ENCODE peak calls at places on chromosome 1, in four cellular contexts. G, S, R and I are unnamed samples.
A peak's percentile ranks its signal among the peaks of the same experiment; 100 is the strongest.

GRCh38 chr1:115158181-115158580 is 68.9 kb upstream of the TSPAN2 start:
- DNase-seq in R (no peak), G (peak; percentile 33), S (no peak), I (peak; percentile 86)

GRCh38 chr1:242842094-242842493 is 317.6 kb upstream of the PLD5 start:
- DNase-seq in R (no peak), S (no peak), G (no peak), I (no peak)

GRCh38 chr1:214842856-214843255 is 239.7 kb upstream of the KCNK2 start:
- DNase-seq in R (no peak), S (no peak), G (no peak), I (no peak)

GRCh38 chr1:228166170-228166936 is 749 bp downstream of the IBA57 start:
- DNase-seq in G (peak; percentile 65), R (no peak), S (peak; percentile 48), I (peak; percentile 69)

GRCh38 chr1:248013229-248013710 is at the start of gene OR2L5:
- DNase-seq in S (no peak), R (no peak), G (no peak), I (no peak)

GRCh38 chr1:83929184-83929583 is 69.7 kb downstream of the TTLL7 start:
- DNase-seq in G (no peak), S (no peak), R (no peak), I (peak; percentile 22)

GRCh38 chr1:242454262-242455051 is 70.0 kb downstream of the PLD5 start:
- DNase-seq in R (no peak), S (peak; percentile 49), G (no peak), I (no peak)

GRCh38 chr1:110734146-110734680 is 59.5 kb upstream of the KCNA3 start:
- DNase-seq in S (no peak), G (no peak), R (no peak), I (no peak)

GRCh38 chr1:223714849-223715709 is 2.7 kb downstream of the CAPN2 start:
- DNase-seq in G (no peak), R (no peak), S (no peak), I (no peak)

GRCh38 chr1:245500546-245500945 is 345.8 kb downstream of the KIF26B start:
- DNase-seq in R (peak; percentile 25), S (no peak), G (no peak), I (no peak)

GRCh38 chr1:230279583-230279945 is 146.6 kb downstream of the PGBD5 start:
- DNase-seq in R (no peak), S (no peak), G (no peak), I (no peak)

GRCh38 chr1:6148497-6149241 is 31.5 kb downstream of the CHD5 start:
- DNase-seq in R (peak; percentile 52), G (peak; percentile 35), S (peak; percentile 80), I (no peak)

GRCh38 chr1:55129194-55129728 is 85.9 kb downstream of the USP24 start:
- DNase-seq in G (no peak), R (peak; percentile 33), S (no peak), I (peak; percentile 66)

GRCh38 chr1:53735681-53736080 is 3.3 kb downstream of the GLIS1 start:
- DNase-seq in G (no peak), R (no peak), S (no peak), I (no peak)

GRCh38 chr1:206493279-206493678 is 14.1 kb upstream of the RASSF5 start:
- DNase-seq in R (no peak), G (no peak), S (no peak), I (no peak)

GRCh38 chr1:247747616-247748015 is 325 bp downstream of the OR14A2 start:
- DNase-seq in S (no peak), R (no peak), G (no peak), I (no peak)

GRCh38 chr1:226400519-226401406 is 7.1 kb downstream of the PARP1 start:
- DNase-seq in R (no peak), G (no peak), S (no peak), I (no peak)

GRCh38 chr1:175715791-175716190 is 27.6 kb downstream of the TNR start:
- DNase-seq in S (no peak), G (no peak), R (peak; percentile 15), I (no peak)

GRCh38 chr1:31306278-31306677 is 9.4 kb downstream of the ZCCHC17 start:
- DNase-seq in S (no peak), G (no peak), R (no peak), I (no peak)

GRCh38 chr1:31712041-31712440 is 8.2 kb upstream of the COL16A1 start:
- DNase-seq in R (no peak), S (no peak), G (no peak), I (no peak)

GRCh38 chr1:41448831-41449230 is 35.7 kb downstream of the EDN2 start:
- DNase-seq in G (no peak), R (no peak), S (no peak), I (no peak)

DNA sequence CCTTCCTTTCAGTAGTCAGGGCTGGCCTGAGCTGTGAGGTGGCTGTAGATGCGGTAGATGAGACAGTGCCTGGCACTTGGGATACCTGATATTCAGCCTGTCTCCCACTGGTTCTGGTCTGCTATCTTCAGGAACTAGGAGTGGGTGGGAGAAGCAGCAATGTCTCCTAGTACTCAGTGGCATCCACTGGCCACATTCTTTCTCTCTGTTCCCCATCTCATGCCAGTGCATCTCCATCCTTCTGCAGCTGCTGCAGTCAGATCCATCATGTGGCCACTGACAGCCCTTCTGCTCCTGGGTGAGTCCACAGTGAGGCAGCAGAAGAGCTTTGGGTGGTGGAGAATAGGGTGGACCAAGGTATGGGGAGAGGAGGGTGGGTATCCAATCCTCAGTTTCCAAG is 1.1 kb downstream of the FCRLB start:
- DNase-seq in R (no peak), G (no peak), S (no peak), I (no peak)
- H3K4me1 ChIP-seq in R (no peaks in the 10 kb centered on the region), G (peaks cover 19% of the 10 kb centered on the region), S (peaks cover 4% of the 10 kb centered on the region), I (no peaks in the 10 kb centered on the region)

DNA sequence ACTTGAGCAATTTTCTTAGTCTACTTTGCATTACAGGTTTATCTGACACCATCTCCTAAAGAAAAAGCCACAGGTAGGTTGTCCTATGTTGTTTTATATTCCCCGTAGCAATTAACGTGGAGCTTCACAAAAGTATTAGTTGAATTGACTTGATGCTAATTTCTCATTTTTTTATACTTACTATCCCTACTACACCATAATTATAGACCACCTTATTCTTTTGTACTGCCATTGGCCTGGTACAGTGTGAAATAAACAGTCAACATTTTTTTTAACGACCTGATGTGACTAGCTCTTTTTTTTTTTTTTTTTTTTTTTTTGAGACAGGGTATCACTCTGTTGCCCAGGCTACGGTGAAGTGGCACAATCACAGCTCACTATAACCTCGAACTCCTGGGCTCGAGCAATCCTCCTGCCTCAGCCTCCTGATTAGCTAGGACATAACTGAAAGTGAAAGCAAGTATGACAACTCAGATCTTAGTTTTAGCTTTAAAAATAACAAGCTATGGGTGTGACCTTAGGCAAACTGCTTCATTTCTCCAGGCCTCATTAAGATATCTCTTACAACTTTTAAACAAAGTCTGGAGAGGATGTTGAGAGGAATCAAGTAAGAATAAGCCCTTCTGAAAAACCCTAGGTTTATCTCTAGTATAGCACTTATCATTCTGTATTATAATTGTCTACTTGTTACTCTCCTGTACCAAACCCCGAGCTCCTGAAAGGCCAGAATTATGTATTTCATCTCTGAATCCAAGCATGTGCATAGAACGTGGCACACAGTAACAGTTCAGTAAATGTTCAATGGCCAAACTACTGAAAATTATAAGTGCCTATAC is 49.5 kb downstream of the LUZP1 start:
- DNase-seq in S (no peak), G (no peak), R (no peak), I (no peak)
- H3K4me1 ChIP-seq in S (peaks cover 6% of the 10 kb centered on the region), G (peaks cover 75% of the 10 kb centered on the region), R (peaks cover 23% of the 10 kb centered on the region), I (peaks cover 70% of the 10 kb centered on the region)

DNA sequence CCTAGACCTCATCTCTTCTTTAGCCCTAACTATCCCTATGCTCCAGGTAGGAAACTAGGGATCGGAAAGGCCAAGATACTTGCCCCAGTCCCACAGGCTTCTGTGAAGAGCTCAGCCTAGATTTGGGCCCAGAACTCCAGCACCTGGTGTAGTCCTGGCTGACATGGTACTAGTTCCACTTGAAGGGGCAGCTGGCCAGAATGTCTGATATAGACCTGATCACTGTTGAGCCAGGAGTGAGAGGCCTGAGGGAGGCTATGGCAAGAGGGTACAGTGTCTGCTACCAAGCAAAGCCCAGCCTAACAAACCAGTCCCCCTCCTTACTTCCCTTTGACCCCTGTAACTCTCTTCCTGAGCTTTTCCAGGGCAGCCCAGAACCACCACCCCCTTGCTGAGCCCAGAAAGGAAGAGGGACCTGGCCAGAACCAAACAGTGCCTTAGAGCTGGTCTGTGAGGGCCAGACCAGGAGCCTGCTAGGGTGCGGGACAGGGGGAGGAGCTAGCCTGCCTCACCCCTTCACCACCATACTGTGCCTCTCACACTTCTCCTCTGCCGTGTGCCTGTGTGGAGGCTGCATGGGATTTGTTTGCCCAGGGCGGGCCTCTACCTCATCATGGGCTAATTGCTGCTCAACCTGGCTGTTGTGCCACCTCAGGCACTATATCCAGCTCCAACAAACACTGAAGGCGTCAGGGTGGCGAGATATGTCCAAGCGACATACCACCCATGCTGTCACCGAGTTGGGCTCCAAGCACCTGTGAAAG is 10.9 kb downstream of the POMGNT1 start:
- DNase-seq in G (no peak), R (no peak), S (no peak), I (no peak)
- H3K4me1 ChIP-seq in G (peaks cover 48% of the 10 kb centered on the region), R (peaks cover 22% of the 10 kb centered on the region), S (no peaks in the 10 kb centered on the region), I (peaks cover 26% of the 10 kb centered on the region)

DNA sequence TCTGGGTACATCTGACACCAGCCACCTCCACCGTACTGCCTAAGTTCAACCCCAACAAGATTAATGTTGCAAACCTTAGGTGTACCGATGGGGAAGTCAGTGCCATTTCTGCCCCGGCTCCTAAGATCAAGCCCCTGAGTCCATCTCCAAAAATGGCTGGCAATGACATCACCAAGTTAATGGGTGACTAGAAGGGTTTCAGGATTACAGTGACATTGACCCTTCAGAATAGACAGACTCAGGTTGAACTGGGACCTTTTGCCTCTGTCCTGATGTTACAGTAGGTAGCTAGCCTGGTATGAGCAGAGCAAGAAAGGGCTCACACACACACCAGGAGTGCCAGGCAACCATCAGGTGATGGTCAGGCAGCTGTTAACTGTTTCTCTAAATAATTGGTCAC is 21.7 kb upstream of the ZMYM6 start:
- DNase-seq in G (no peak), S (no peak), R (no peak), I (no peak)
- H3K4me1 ChIP-seq in G (no peaks in the 10 kb centered on the region), S (no peaks in the 10 kb centered on the region), R (no peaks in the 10 kb centered on the region), I (no peaks in the 10 kb centered on the region)

GRCh38 chr1:94284481-94284880 is 47.1 kb upstream of the ARHGAP29 start:
- DNase-seq in S (no peak), R (no peak), G (no peak), I (no peak)

GRCh38 chr1:94281361-94282142 is 44.2 kb upstream of the ARHGAP29 start:
- DNase-seq in S (no peak), G (no peak), R (no peak), I (no peak)

GRCh38 chr1:94285026-94285654 is 47.8 kb upstream of the ARHGAP29 start:
- DNase-seq in G (no peak), R (no peak), S (no peak), I (no peak)

GRCh38 chr1:94282143-94282711 is 44.8 kb upstream of the ARHGAP29 start:
- DNase-seq in R (no peak), G (no peak), S (no peak), I (no peak)

GRCh38 chr1:94283462-94283861 is 46.1 kb upstream of the ARHGAP29 start:
- DNase-seq in R (no peak), S (no peak), G (no peak), I (no peak)
- H3K4me1 ChIP-seq in R (no peaks in the 10 kb centered on the region), S (no peaks in the 10 kb centered on the region), G (peaks cover 12% of the 10 kb centered on the region), I (peaks cover 5% of the 10 kb centered on the region)

GRCh38 chr1:19602486-19602885 is 41.6 kb upstream of the NBL1 start:
- DNase-seq in R (no peak), G (no peak), S (no peak), I (no peak)

GRCh38 chr1:19596065-19596718 is 47.9 kb upstream of the NBL1 start:
- DNase-seq in R (no peak), S (no peak), G (no peak), I (no peak)

GRCh38 chr1:19597463-19598309 is 46.4 kb upstream of the NBL1 start:
- DNase-seq in S (no peak), G (no peak), R (no peak), I (no peak)

GRCh38 chr1:19596719-19597462 is 47.2 kb upstream of the NBL1 start:
- DNase-seq in S (peak; percentile 95), G (peak; percentile 96), R (peak; percentile 95), I (peak; percentile 96)

GRCh38 chr1:19599810-19600209 is 44.3 kb upstream of the NBL1 start:
- DNase-seq in S (no peak), G (no peak), R (no peak), I (no peak)
- H3K4me1 ChIP-seq in S (peaks cover 1% of the 10 kb centered on the region), G (peaks cover 90% of the 10 kb centered on the region), R (peaks cover 5% of the 10 kb centered on the region), I (no peaks in the 10 kb centered on the region)